ENCODE peak calls at places on chromosomes 2 and 18, in four cellular contexts. One of them, this sample, is unnamed.

GRCh38 chr2:233455006-233455405 is 100.7 kb downstream of the DGKD start:
- DNase-seq in CD8-positive, alpha-beta T cell: no peak
- DNase-seq in fibroblast of mammary gland: no peak
- DNase-seq in sigmoid colon: peak
- DNase-seq in this sample: no peak

GRCh38 chr2:20050712-20051517 is 513 bp downstream of the LAPTM4A start:
- DNase-seq in CD8-positive, alpha-beta T cell: no peak
- DNase-seq in fibroblast of mammary gland: peak
- DNase-seq in sigmoid colon: peak
- DNase-seq in this sample: peak

GRCh38 chr2:7281348-7281747 is 364.1 kb downstream of the RNF144A start:
- DNase-seq in fibroblast of mammary gland: no peak
- DNase-seq in CD8-positive, alpha-beta T cell: no peak
- DNase-seq in sigmoid colon: no peak
- DNase-seq in this sample: no peak

GRCh38 chr2:45382744-45383143 is 228.3 kb downstream of the SRBD1 start:
- DNase-seq in CD8-positive, alpha-beta T cell: no peak
- DNase-seq in fibroblast of mammary gland: peak
- DNase-seq in sigmoid colon: no peak
- DNase-seq in this sample: no peak

GRCh38 chr2:212549463-212549862 is 10.9 kb upstream of the ERBB4 start:
- DNase-seq in sigmoid colon: no peak
- DNase-seq in CD8-positive, alpha-beta T cell: no peak
- DNase-seq in fibroblast of mammary gland: no peak
- DNase-seq in this sample: no peak

GRCh38 chr2:168210898-168211570 is 36.4 kb downstream of the STK39 start:
- DNase-seq in fibroblast of mammary gland: peak
- DNase-seq in sigmoid colon: no peak
- DNase-seq in CD8-positive, alpha-beta T cell: no peak
- DNase-seq in this sample: peak

GRCh38 chr2:86445436-86445835 is 4.3 kb downstream of the KDM3A start:
- DNase-seq in fibroblast of mammary gland: no peak
- DNase-seq in sigmoid colon: no peak
- DNase-seq in CD8-positive, alpha-beta T cell: no peak
- DNase-seq in this sample: no peak

GRCh38 chr2:44894058-44894457 is 47.4 kb upstream of the SIX3 start:
- DNase-seq in fibroblast of mammary gland: no peak
- DNase-seq in sigmoid colon: no peak
- DNase-seq in CD8-positive, alpha-beta T cell: no peak
- DNase-seq in this sample: no peak

GRCh38 chr2:69304685-69305084 is 82.3 kb downstream of the GFPT1 start:
- DNase-seq in CD8-positive, alpha-beta T cell: no peak
- DNase-seq in sigmoid colon: no peak
- DNase-seq in fibroblast of mammary gland: no peak
- DNase-seq in this sample: no peak

GRCh38 chr18:61992285-61992684 is 99.5 kb upstream of the RNF152 start:
- DNase-seq in fibroblast of mammary gland: peak
- DNase-seq in CD8-positive, alpha-beta T cell: no peak
- DNase-seq in sigmoid colon: no peak
- DNase-seq in this sample: peak

GRCh38 chr2:9286553-9287399 is 80.2 kb downstream of the ASAP2 start:
- DNase-seq in sigmoid colon: no peak
- DNase-seq in CD8-positive, alpha-beta T cell: no peak
- DNase-seq in fibroblast of mammary gland: no peak
- DNase-seq in this sample: peak

GRCh38 chr2:160977376-160977775 is 182.9 kb upstream of the TANK start:
- DNase-seq in CD8-positive, alpha-beta T cell: no peak
- DNase-seq in sigmoid colon: no peak
- DNase-seq in fibroblast of mammary gland: peak
- DNase-seq in this sample: no peak

GRCh38 chr2:27265536-27265870 is 2.7 kb upstream of the SLC30A3 start:
- DNase-seq in fibroblast of mammary gland: no peak
- DNase-seq in CD8-positive, alpha-beta T cell: no peak
- DNase-seq in sigmoid colon: no peak
- DNase-seq in this sample: no peak

GRCh38 chr18:2515908-2516625 is 55.2 kb downstream of the METTL4 start:
- DNase-seq in CD8-positive, alpha-beta T cell: no peak
- DNase-seq in sigmoid colon: no peak
- DNase-seq in fibroblast of mammary gland: peak
- DNase-seq in this sample: peak

GRCh38 chr18:70985948-70986347 is 697.1 kb downstream of the SOCS6 start:
- DNase-seq in fibroblast of mammary gland: no peak
- DNase-seq in CD8-positive, alpha-beta T cell: no peak
- DNase-seq in sigmoid colon: no peak
- DNase-seq in this sample: no peak

GRCh38 chr2:158481116-158481515 is 24.4 kb downstream of the PKP4 start:
- DNase-seq in CD8-positive, alpha-beta T cell: no peak
- DNase-seq in sigmoid colon: no peak
- DNase-seq in fibroblast of mammary gland: no peak
- DNase-seq in this sample: no peak

DNA sequence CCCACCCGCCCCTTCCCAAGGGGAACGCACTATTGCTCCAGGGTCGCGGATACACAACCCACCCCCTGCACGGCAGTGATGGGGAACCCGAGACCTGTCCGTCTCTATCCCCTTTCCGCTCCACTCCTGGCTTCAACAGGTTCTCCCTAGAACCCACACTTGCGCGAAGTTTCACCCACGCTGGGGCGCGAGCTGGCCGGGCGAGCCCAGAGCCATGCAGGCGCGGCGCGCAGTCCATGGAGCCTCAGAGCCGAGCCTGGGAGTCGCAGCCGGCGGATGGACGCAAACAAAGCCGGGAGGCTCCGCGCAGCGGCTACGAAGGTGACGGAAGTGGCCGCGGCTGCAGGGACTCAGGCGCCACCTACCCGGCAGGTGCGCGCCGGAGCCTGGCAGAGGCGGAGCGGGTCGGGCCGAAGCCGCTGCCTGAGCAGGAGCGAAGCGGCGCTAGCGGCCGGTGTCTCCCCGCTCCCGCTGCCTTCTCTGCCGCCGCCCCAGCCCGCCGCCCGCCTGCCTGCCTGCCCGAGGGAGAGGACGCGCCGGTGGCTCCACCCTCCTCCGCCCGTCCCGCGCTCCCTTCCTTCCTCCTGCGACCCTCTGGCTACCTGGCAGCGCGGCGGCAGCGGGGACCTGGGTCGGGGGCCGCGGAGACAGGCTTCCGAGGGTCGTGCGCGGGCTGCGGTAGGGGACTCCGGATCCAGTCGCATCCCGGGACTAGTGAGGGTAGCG is 14.0 kb downstream of the ALPG start:
- DNase-seq in CD8-positive, alpha-beta T cell: no peak
- DNase-seq in sigmoid colon: no peak
- DNase-seq in fibroblast of mammary gland: no peak
- DNase-seq in this sample: peak
- TF ChIP-seq CTCF in CD8-positive, alpha-beta T cell: no peak
- TF ChIP-seq CTCF in sigmoid colon: no peak
- TF ChIP-seq CTCF in fibroblast of mammary gland: no peak
- TF ChIP-seq CTCF in this sample: no peak

DNA sequence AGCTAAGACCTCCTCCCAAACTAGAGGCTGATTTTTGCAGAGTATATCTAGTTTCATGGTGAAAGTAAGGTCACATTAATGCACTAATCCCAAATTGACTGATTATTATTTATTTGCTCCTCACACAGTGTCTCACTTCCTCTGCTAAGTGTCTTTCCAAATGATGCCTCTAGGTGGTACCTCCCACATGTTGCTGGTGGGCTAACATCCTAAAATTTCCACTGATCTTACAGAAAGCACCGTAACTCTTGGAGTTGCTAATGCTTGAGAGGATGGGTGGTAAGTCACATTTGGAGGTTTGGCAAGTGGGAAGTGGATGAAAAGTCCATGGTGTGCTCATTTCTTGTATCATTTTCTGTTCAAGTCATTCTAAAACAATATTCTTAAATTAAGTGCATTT is 428.7 kb upstream of the GYPC start:
- DNase-seq in sigmoid colon: no peak
- DNase-seq in CD8-positive, alpha-beta T cell: no peak
- DNase-seq in fibroblast of mammary gland: no peak
- DNase-seq in this sample: no peak
- TF ChIP-seq CTCF in sigmoid colon: no peak
- TF ChIP-seq CTCF in CD8-positive, alpha-beta T cell: no peak
- TF ChIP-seq CTCF in fibroblast of mammary gland: no peak
- TF ChIP-seq CTCF in this sample: no peak

DNA sequence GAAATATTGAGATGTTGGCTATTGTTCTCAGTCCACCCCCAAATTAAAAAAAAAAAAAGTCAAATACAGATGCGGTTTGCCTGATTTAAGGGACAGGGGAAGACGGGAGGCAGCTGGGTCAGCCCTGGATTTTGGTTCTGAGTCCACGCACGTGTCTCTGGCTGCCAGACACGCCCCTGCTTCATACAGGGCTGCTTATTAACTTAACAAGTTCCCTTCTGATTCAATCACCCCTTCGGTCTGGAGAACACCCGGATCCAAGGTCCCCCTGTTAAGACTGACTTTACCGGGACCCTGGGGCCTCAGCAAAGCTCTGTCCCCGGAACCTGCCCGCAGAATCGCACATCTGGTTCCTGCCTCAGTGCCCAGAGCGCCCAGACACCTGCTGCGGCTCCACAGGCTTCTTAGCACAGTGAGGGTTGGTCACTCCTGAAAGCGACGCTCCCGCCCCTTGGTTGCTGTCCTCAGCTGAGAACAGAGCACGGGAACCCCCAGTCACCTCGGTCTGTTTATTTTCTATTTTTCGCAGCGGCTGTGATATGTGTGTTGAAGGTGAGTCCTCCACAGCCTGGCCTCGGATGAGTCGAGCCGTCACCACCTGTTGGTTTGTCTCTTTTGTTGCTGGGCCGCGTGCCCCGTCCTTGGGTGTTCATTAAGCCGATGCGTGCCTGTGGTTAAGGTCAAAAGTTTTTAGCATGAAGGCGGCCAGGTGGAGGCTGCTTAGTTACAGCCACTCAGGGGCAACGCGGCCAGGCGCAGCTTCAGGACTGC is 57.2 kb downstream of the RTP5 start:
- DNase-seq in fibroblast of mammary gland: no peak
- DNase-seq in CD8-positive, alpha-beta T cell: no peak
- DNase-seq in sigmoid colon: no peak
- DNase-seq in this sample: no peak
- TF ChIP-seq CTCF in fibroblast of mammary gland: no peak
- TF ChIP-seq CTCF in CD8-positive, alpha-beta T cell: no peak
- TF ChIP-seq CTCF in sigmoid colon: no peak
- TF ChIP-seq CTCF in this sample: no peak

GRCh38 chr2:193240752-193241151 is 1046.0 kb upstream of the TMEFF2 start:
- DNase-seq in sigmoid colon: no peak
- DNase-seq in CD8-positive, alpha-beta T cell: no peak
- DNase-seq in fibroblast of mammary gland: no peak
- DNase-seq in this sample: no peak
- TF ChIP-seq CTCF in sigmoid colon: no peak
- TF ChIP-seq CTCF in CD8-positive, alpha-beta T cell: no peak
- TF ChIP-seq CTCF in fibroblast of mammary gland: no peak
- TF ChIP-seq CTCF in this sample: peak

GRCh38 chr2:143885461-143885860 is 634.5 kb downstream of the ZEB2 start:
- DNase-seq in CD8-positive, alpha-beta T cell: no peak
- DNase-seq in fibroblast of mammary gland: peak
- DNase-seq in sigmoid colon: no peak
- DNase-seq in this sample: no peak
- TF ChIP-seq CTCF in CD8-positive, alpha-beta T cell: no peak
- TF ChIP-seq CTCF in fibroblast of mammary gland: no peak
- TF ChIP-seq CTCF in sigmoid colon: no peak
- TF ChIP-seq CTCF in this sample: no peak

DNA sequence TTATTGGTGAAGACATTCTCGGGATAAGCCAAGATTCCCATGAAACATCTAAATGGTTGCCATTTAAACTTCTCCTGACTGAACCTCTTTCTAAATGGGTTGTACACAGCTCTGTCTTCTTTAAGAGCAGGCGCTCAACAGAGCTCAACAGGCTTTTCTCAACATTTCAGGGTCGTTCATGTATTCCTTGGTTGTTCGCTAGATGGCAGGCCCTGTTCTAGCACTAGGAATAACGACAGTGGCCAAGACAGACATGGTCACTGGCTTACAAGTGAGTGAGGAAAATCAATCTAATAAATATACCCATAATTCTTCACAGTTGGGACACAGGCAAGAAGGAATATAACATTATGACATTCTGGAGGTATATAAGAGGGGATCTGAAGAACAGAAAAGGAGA is 154.5 kb downstream of the SMAD2 start:
- DNase-seq in sigmoid colon: no peak
- DNase-seq in CD8-positive, alpha-beta T cell: no peak
- DNase-seq in fibroblast of mammary gland: peak
- DNase-seq in this sample: no peak
- TF ChIP-seq CTCF in sigmoid colon: no peak
- TF ChIP-seq CTCF in CD8-positive, alpha-beta T cell: no peak
- TF ChIP-seq CTCF in fibroblast of mammary gland: no peak
- TF ChIP-seq CTCF in this sample: no peak

GRCh38 chr2:28453396-28453795 is 42.5 kb upstream of the PLB1 start:
- DNase-seq in fibroblast of mammary gland: no peak
- DNase-seq in sigmoid colon: peak
- DNase-seq in CD8-positive, alpha-beta T cell: no peak
- DNase-seq in this sample: no peak
- TF ChIP-seq CTCF in fibroblast of mammary gland: no peak
- TF ChIP-seq CTCF in sigmoid colon: no peak
- TF ChIP-seq CTCF in CD8-positive, alpha-beta T cell: no peak
- TF ChIP-seq CTCF in this sample: no peak

This sample was measured in RWPE1.